ENCODE peak calls at places on chromosomes 4 and X, in six cellular contexts. One of them, this sample, is unnamed.

GRCh38 chr4:101419324-101420135 is 72.2 kb upstream of the PPP3CA start:
- DNase-seq in GM12865: peak; percentile 80
- DNase-seq in cardiac fibroblast: peak; percentile 67
- DNase-seq in glutamatergic neuron: no peak
- DNase-seq in fibroblast of mammary gland: peak; percentile 33
- DNase-seq in tibial nerve: no peak
- DNase-seq in this sample: no peak

GRCh38 chrX:118459494-118459893 is 36.1 kb upstream of the DOCK11 start:
- DNase-seq in tibial nerve: no peak
- DNase-seq in cardiac fibroblast: peak; percentile 66
- DNase-seq in glutamatergic neuron: no peak
- DNase-seq in fibroblast of mammary gland: peak; percentile 50
- DNase-seq in GM12865: peak; percentile 44
- DNase-seq in this sample: no peak

GRCh38 chrX:115595049-115595448 is 34.1 kb downstream of the PLS3 start:
- DNase-seq in tibial nerve: no peak
- DNase-seq in glutamatergic neuron: no peak
- DNase-seq in cardiac fibroblast: no peak
- DNase-seq in GM12865: no peak
- DNase-seq in fibroblast of mammary gland: no peak
- DNase-seq in this sample: no peak

GRCh38 chr4:183860726-183861125 is 44.4 kb upstream of the STOX2 start:
- DNase-seq in tibial nerve: no peak
- DNase-seq in glutamatergic neuron: no peak
- DNase-seq in fibroblast of mammary gland: no peak
- DNase-seq in GM12865: no peak
- DNase-seq in cardiac fibroblast: no peak
- DNase-seq in this sample: no peak

GRCh38 chr4:83490876-83491450 is 6.1 kb upstream of the ABRAXAS1 start:
- DNase-seq in GM12865: peak; percentile 41
- DNase-seq in tibial nerve: no peak
- DNase-seq in glutamatergic neuron: no peak
- DNase-seq in fibroblast of mammary gland: peak; percentile 34
- DNase-seq in cardiac fibroblast: peak; percentile 42
- DNase-seq in this sample: no peak

GRCh38 chr4:83340692-83341343 is 6.2 kb upstream of the HPSE start:
- DNase-seq in cardiac fibroblast: no peak
- DNase-seq in fibroblast of mammary gland: no peak
- DNase-seq in GM12865: peak; percentile 37
- DNase-seq in glutamatergic neuron: no peak
- DNase-seq in tibial nerve: no peak
- DNase-seq in this sample: no peak

GRCh38 chrX:25043192-25043591 is 27.4 kb upstream of the ARX start:
- DNase-seq in GM12865: no peak
- DNase-seq in glutamatergic neuron: no peak
- DNase-seq in cardiac fibroblast: no peak
- DNase-seq in tibial nerve: no peak
- DNase-seq in fibroblast of mammary gland: no peak
- DNase-seq in this sample: no peak

GRCh38 chrX:140050906-140051305 is 85.6 kb upstream of the CXorf66 start:
- DNase-seq in cardiac fibroblast: peak; percentile 2
- DNase-seq in glutamatergic neuron: no peak
- DNase-seq in fibroblast of mammary gland: peak; percentile 20
- DNase-seq in tibial nerve: no peak
- DNase-seq in GM12865: no peak
- DNase-seq in this sample: no peak

GRCh38 chrX:49627030-49627777 is 28.4 kb downstream of the GAGE1 start:
- DNase-seq in fibroblast of mammary gland: peak; percentile 3
- DNase-seq in cardiac fibroblast: no peak
- DNase-seq in glutamatergic neuron: no peak
- DNase-seq in GM12865: peak; percentile 4
- DNase-seq in tibial nerve: no peak
- DNase-seq in this sample: no peak

GRCh38 chr4:182806259-182807252 is 110.6 kb downstream of the DCTD start:
- DNase-seq in fibroblast of mammary gland: peak; percentile 51
- DNase-seq in tibial nerve: peak; percentile 56
- DNase-seq in cardiac fibroblast: peak; percentile 76
- DNase-seq in glutamatergic neuron: peak; percentile 94
- DNase-seq in GM12865: peak; percentile 70
- DNase-seq in this sample: peak; percentile 85

GRCh38 chr4:145347684-145348083 is 134.0 kb upstream of the SMAD1 start:
- DNase-seq in cardiac fibroblast: peak; percentile 6
- DNase-seq in fibroblast of mammary gland: no peak
- DNase-seq in GM12865: no peak
- DNase-seq in tibial nerve: no peak
- DNase-seq in glutamatergic neuron: no peak
- DNase-seq in this sample: no peak

GRCh38 chrX:24702362-24703184 is 8.9 kb downstream of the POLA1 start:
- DNase-seq in cardiac fibroblast: no peak
- DNase-seq in tibial nerve: no peak
- DNase-seq in GM12865: peak; percentile 82
- DNase-seq in glutamatergic neuron: no peak
- DNase-seq in fibroblast of mammary gland: no peak
- DNase-seq in this sample: no peak

GRCh38 chr4:90078440-90078839 is 48.8 kb upstream of the CCSER1 start:
- DNase-seq in glutamatergic neuron: no peak
- DNase-seq in GM12865: peak; percentile 10
- DNase-seq in cardiac fibroblast: no peak
- DNase-seq in fibroblast of mammary gland: no peak
- DNase-seq in tibial nerve: no peak
- DNase-seq in this sample: no peak

GRCh38 chr4:122364700-122365404 is 14.0 kb upstream of the ADAD1 start:
- DNase-seq in fibroblast of mammary gland: no peak
- DNase-seq in tibial nerve: no peak
- DNase-seq in GM12865: peak; percentile 8
- DNase-seq in cardiac fibroblast: no peak
- DNase-seq in glutamatergic neuron: peak; percentile 37
- DNase-seq in this sample: no peak

GRCh38 chrX:66200855-66201795 is 37.1 kb downstream of the HEPH start:
- DNase-seq in glutamatergic neuron: no peak
- DNase-seq in GM12865: peak; percentile 9
- DNase-seq in tibial nerve: no peak
- DNase-seq in cardiac fibroblast: peak; percentile 29
- DNase-seq in fibroblast of mammary gland: peak; percentile 28
- DNase-seq in this sample: no peak

GRCh38 chrX:68249904-68250303 is 183.4 kb downstream of the OPHN1 start:
- DNase-seq in fibroblast of mammary gland: no peak
- DNase-seq in GM12865: no peak
- DNase-seq in cardiac fibroblast: no peak
- DNase-seq in glutamatergic neuron: no peak
- DNase-seq in tibial nerve: no peak
- DNase-seq in this sample: no peak

GRCh38 chrX:111867236-111867635 is 8.7 kb upstream of the TRPC5OS start:
- DNase-seq in glutamatergic neuron: no peak
- DNase-seq in GM12865: no peak
- DNase-seq in tibial nerve: no peak
- DNase-seq in fibroblast of mammary gland: no peak
- DNase-seq in cardiac fibroblast: no peak
- DNase-seq in this sample: no peak

GRCh38 chrX:56783450-56783831 is 54.4 kb downstream of the NBDY start:
- DNase-seq in glutamatergic neuron: no peak
- DNase-seq in GM12865: no peak
- DNase-seq in tibial nerve: no peak
- DNase-seq in fibroblast of mammary gland: peak; percentile 72
- DNase-seq in cardiac fibroblast: no peak
- DNase-seq in this sample: no peak

GRCh38 chrX:274904-275475 is 6.2 kb upstream of the PLCXD1 start:
- DNase-seq in cardiac fibroblast: peak; percentile 8
- DNase-seq in GM12865: no peak
- DNase-seq in tibial nerve: no peak
- DNase-seq in fibroblast of mammary gland: no peak
- DNase-seq in glutamatergic neuron: peak; percentile 68
- DNase-seq in this sample: no peak

GRCh38 chr4:95462946-95463345 is 85.8 kb downstream of the UNC5C start:
- DNase-seq in GM12865: no peak
- DNase-seq in glutamatergic neuron: no peak
- DNase-seq in cardiac fibroblast: no peak
- DNase-seq in fibroblast of mammary gland: no peak
- DNase-seq in tibial nerve: no peak
- DNase-seq in this sample: no peak

GRCh38 chr4:2101346-2102044 is 42.4 kb downstream of the NAT8L start:
- DNase-seq in fibroblast of mammary gland: peak; percentile 52
- DNase-seq in cardiac fibroblast: no peak
- DNase-seq in glutamatergic neuron: no peak
- DNase-seq in tibial nerve: no peak
- DNase-seq in GM12865: no peak
- DNase-seq in this sample: no peak

GRCh38 chr4:2102045-2102883 is 43.1 kb downstream of the NAT8L start:
- DNase-seq in fibroblast of mammary gland: no peak
- DNase-seq in tibial nerve: no peak
- DNase-seq in cardiac fibroblast: no peak
- DNase-seq in glutamatergic neuron: no peak
- DNase-seq in GM12865: no peak
- DNase-seq in this sample: no peak

GRCh38 chr4:2104556-2105345 is 45.6 kb downstream of the NAT8L start:
- DNase-seq in GM12865: peak; percentile 17
- DNase-seq in fibroblast of mammary gland: no peak
- DNase-seq in tibial nerve: no peak
- DNase-seq in glutamatergic neuron: no peak
- DNase-seq in cardiac fibroblast: no peak
- DNase-seq in this sample: no peak

GRCh38 chr4:2103843-2104547 is 44.9 kb downstream of the NAT8L start:
- DNase-seq in glutamatergic neuron: no peak
- DNase-seq in tibial nerve: no peak
- DNase-seq in cardiac fibroblast: no peak
- DNase-seq in GM12865: peak; percentile 18
- DNase-seq in fibroblast of mammary gland: no peak
- DNase-seq in this sample: no peak

DNA sequence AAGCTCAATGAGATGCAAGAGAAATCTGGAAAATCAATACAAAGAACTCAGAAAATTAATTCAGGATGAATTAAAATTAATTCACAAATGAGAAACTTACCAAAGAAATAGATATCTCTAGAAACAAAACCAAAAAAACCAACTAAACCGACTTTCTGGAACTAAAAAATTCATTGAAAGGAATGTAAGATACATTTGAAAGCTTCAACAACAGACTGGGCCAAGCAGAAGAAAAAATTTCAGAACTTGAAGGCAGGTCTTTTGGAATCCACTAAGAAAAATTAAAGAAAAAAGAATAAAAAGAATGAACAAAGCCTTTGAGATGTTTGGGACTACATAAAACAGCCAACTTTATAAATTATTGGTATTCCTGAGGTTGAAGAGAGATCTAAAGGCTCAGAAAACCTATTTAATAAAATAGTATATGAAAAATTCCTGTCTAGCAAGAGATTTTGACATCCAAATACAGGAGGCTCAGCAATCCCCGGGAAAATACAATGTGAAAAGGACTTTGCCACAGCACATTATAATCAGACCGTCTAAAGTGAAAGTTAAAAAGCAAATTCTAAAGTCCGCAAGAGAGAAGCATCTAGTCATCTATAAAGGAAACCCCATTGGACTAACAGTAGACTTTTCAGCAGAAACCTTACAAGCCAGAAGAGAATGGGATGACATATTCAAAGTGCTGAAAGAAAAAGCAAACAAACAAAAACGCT is 44.2 kb downstream of the NAT8L start:
- DNase-seq in fibroblast of mammary gland: no peak
- DNase-seq in glutamatergic neuron: no peak
- DNase-seq in GM12865: no peak
- DNase-seq in cardiac fibroblast: no peak
- DNase-seq in tibial nerve: no peak
- DNase-seq in this sample: no peak
- TF ChIP-seq CTCF in fibroblast of mammary gland: no peak
- TF ChIP-seq CTCF in glutamatergic neuron: no peak
- TF ChIP-seq CTCF in GM12865: no peak
- TF ChIP-seq CTCF in cardiac fibroblast: no peak
- TF ChIP-seq CTCF in tibial nerve: no peak
- TF ChIP-seq CTCF in this sample: no peak

DNA sequence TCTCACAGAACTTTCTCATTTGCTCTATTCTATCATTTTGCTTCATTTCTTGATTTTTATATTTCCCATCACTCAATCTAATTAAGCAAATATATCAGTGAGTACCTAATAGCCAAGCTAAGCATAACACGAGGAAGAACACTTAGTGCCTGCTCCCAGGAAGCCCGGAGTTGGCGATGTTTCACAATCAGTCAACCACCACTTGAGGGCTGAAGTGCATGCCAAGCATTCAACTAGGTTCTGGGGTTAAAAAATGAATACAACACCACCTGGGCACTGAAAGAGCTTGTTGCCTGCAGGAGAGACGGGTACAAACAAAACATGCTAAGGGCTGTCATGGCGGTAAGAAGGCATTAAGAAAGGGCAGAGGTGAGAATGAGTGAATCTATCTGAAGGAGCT is 47.5 kb downstream of the UCHL1 start:
- DNase-seq in fibroblast of mammary gland: no peak
- DNase-seq in GM12865: no peak
- DNase-seq in tibial nerve: no peak
- DNase-seq in cardiac fibroblast: no peak
- DNase-seq in glutamatergic neuron: no peak
- DNase-seq in this sample: no peak
- TF ChIP-seq CTCF in fibroblast of mammary gland: no peak
- TF ChIP-seq CTCF in GM12865: no peak
- TF ChIP-seq CTCF in tibial nerve: no peak
- TF ChIP-seq CTCF in cardiac fibroblast: no peak
- TF ChIP-seq CTCF in glutamatergic neuron: no peak
- TF ChIP-seq CTCF in this sample: no peak

GRCh38 chr4:126544276-126544675 is 1088.5 kb upstream of the INTU start:
- DNase-seq in GM12865: no peak
- DNase-seq in cardiac fibroblast: no peak
- DNase-seq in glutamatergic neuron: no peak
- DNase-seq in fibroblast of mammary gland: no peak
- DNase-seq in tibial nerve: no peak
- DNase-seq in this sample: no peak

GRCh38 chr4:126548890-126549289 is 1083.9 kb upstream of the INTU start:
- DNase-seq in glutamatergic neuron: no peak
- DNase-seq in fibroblast of mammary gland: no peak
- DNase-seq in cardiac fibroblast: no peak
- DNase-seq in GM12865: no peak
- DNase-seq in tibial nerve: no peak
- DNase-seq in this sample: no peak

GRCh38 chr4:126541820-126542219 is 1090.9 kb upstream of the INTU start:
- DNase-seq in glutamatergic neuron: no peak
- DNase-seq in GM12865: no peak
- DNase-seq in cardiac fibroblast: no peak
- DNase-seq in fibroblast of mammary gland: no peak
- DNase-seq in tibial nerve: no peak
- DNase-seq in this sample: no peak

GRCh38 chr4:126547352-126547751 is 1085.4 kb upstream of the INTU start:
- DNase-seq in GM12865: no peak
- DNase-seq in glutamatergic neuron: no peak
- DNase-seq in fibroblast of mammary gland: no peak
- DNase-seq in tibial nerve: no peak
- DNase-seq in cardiac fibroblast: no peak
- DNase-seq in this sample: no peak
- TF ChIP-seq CTCF in GM12865: no peak
- TF ChIP-seq CTCF in glutamatergic neuron: no peak
- TF ChIP-seq CTCF in fibroblast of mammary gland: no peak
- TF ChIP-seq CTCF in tibial nerve: no peak
- TF ChIP-seq CTCF in cardiac fibroblast: no peak
- TF ChIP-seq CTCF in this sample: no peak

DNA sequence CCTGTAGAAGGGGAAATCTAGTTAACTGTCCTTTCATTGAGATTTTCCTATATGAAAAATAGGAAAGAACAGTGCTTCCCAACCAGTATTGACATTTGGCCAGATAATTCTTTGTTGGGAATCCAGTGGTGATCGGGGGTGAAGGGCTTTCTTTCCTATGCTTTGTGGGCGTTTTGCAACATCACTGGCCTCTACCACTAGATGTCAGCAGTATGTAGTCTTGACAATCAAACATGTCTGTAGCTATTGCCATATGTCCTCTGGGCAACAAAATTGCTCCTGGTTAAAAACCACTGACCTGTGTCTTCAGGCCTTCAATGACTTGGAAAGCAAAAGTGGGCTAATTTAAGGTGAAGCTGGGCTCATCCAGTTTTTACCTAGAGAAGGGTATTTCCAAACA is 658.5 kb downstream of the DACH2 start:
- DNase-seq in tibial nerve: no peak
- DNase-seq in glutamatergic neuron: no peak
- DNase-seq in fibroblast of mammary gland: peak; percentile 1
- DNase-seq in cardiac fibroblast: no peak
- DNase-seq in GM12865: peak; percentile 1
- DNase-seq in this sample: no peak
- TF ChIP-seq CTCF in tibial nerve: no peak
- TF ChIP-seq CTCF in glutamatergic neuron: peak; percentile 25
- TF ChIP-seq CTCF in fibroblast of mammary gland: peak; percentile 40
- TF ChIP-seq CTCF in cardiac fibroblast: peak; percentile 14
- TF ChIP-seq CTCF in GM12865: peak; percentile 21
- TF ChIP-seq CTCF in this sample: peak; percentile 63

This sample was measured in progenitor cell of endocrine pancreas.